ENCODE peak calls at places on chromosomes 7 and 10, in four cellular contexts. O is HCT116, A is SK-N-SH, C is uterus. W is an unnamed sample. For H3K4me1, the result is how much of the 10 kb centered on the place peaks cover.

GRCh38 chr10:87593702-87594101 is 66.0 kb upstream of the PAPSS2 start:
- DNase-seq in A (peak), C (no peak), O (no peak), W (no peak)

GRCh38 chr10:103843854-103844567 is 11.4 kb downstream of the SH3PXD2A start:
- DNase-seq in C (no peak), A (peak), O (no peak), W (no peak)

GRCh38 chr10:22988581-22989360 is 60.9 kb downstream of the ARMC3 start:
- DNase-seq in O (peak), C (peak), A (peak), W (peak)

GRCh38 chr10:59176241-59177030 is at the start of gene PHYHIPL:
- DNase-seq in A (peak), C (no peak), O (no peak), W (no peak)

GRCh38 chr10:48306870-48307531 is 524 bp downstream of the MAPK8 start:
- DNase-seq in C (peak), O (no peak), A (peak), W (peak)

GRCh38 chr10:23326541-23327307 is 17.9 kb downstream of the C10orf67 start:
- DNase-seq in A (no peak), O (no peak), C (no peak), W (no peak)

GRCh38 chr7:126574276-126574675 is 678.5 kb downstream of the GRM8 start:
- DNase-seq in A (no peak), O (no peak), C (no peak), W (peak)

GRCh38 chr10:69409968-69410367 is 6.8 kb downstream of the TACR2 start:
- DNase-seq in A (no peak), C (no peak), O (no peak), W (no peak)

GRCh38 chr10:97197030-97197500 is 11.3 kb upstream of the SLIT1 start:
- DNase-seq in C (no peak), A (no peak), O (no peak), W (no peak)

GRCh38 chr10:86823565-86823964 is 67.1 kb downstream of the BMPR1A start:
- DNase-seq in C (no peak), O (no peak), A (no peak), W (no peak)

GRCh38 chr10:70779685-70780369 is 5.3 kb downstream of the TBATA start:
- DNase-seq in O (no peak), A (peak), C (no peak), W (no peak)

GRCh38 chr10:133160813-133161471 is 923 bp downstream of the KNDC1 start:
- DNase-seq in A (peak), O (no peak), C (peak), W (no peak)

GRCh38 chr7:18978108-18978495 is 139.3 kb downstream of the TWIST1 start:
- DNase-seq in C (no peak), O (peak), A (no peak), W (no peak)

GRCh38 chr7:134589491-134589941 is 40.6 kb downstream of the AKR1B15 start:
- DNase-seq in O (no peak), A (no peak), C (no peak), W (no peak)

GRCh38 chr10:113844091-113844490 is 9.8 kb downstream of the DCLRE1A start:
- DNase-seq in C (no peak), A (no peak), O (no peak), W (no peak)

GRCh38 chr10:79927111-79927828 is 21.6 kb downstream of the SFTPD start:
- DNase-seq in C (no peak), O (no peak), A (peak), W (no peak)

GRCh38 chr10:123562811-123563580 is 103.2 kb upstream of the GPR26 start:
- DNase-seq in O (no peak), A (no peak), C (no peak), W (no peak)

GRCh38 chr10:83190614-83191013 is 948.7 kb upstream of the GHITM start:
- DNase-seq in A (no peak), C (no peak), O (no peak), W (no peak)

GRCh38 chr7:21361413-21362130 is 66.3 kb upstream of the SP4 start:
- DNase-seq in C (no peak), O (no peak), A (no peak), W (no peak)

GRCh38 chr7:74612015-74612829 is 45.3 kb upstream of the GTF2I start:
- DNase-seq in O (no peak), C (no peak), A (peak), W (no peak)

GRCh38 chr7:128409435-128410091 is at the start of gene IMPDH1:
- DNase-seq in O (no peak), A (peak), C (peak), W (peak)

GRCh38 chr7:80662252-80662651 is 23.8 kb downstream of the CD36 start:
- DNase-seq in O (no peak), A (no peak), C (no peak), W (no peak)

GRCh38 chr7:99531354-99531765 is 20.6 kb downstream of the FAM200A start:
- DNase-seq in A (no peak), O (no peak), C (no peak), W (no peak)

GRCh38 chr7:99521399-99521798 is 16.9 kb downstream of the ZKSCAN5 start:
- DNase-seq in O (no peak), A (no peak), C (no peak), W (no peak)

DNA sequence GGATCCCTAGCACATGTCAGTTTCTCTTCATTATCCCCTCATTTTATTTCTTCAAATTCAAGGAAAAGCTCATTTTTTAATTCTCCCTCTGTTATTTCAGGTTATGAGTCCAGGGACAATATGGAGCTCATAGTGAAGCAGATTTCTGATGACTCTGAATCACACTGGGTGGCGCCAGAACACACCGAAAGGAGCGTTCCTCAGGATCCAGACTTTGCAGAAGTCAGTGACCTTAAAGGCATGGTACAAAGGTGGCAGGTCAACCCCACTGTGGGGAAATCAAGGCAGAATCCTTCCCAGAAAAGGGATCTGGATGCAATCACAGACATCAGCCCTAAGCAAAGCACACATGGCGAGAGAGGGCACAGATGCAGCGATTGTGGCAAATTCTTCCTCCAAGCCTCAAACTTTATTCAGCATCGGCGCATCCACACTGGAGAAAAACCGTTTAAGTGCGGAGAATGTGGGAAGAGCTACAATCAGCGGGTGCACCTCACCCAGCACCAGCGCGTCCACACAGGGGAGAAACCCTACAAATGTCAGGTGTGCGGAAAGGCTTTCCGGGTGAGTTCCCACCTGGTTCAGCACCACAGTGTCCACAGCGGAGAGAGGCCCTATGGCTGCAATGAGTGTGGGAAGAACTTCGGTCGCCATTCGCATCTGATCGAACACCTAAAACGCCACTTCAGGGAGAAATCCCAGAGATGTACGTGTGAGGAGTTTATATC is 21.4 kb downstream of the ZKSCAN5 start:
- DNase-seq in O (peak), C (no peak), A (no peak), W (no peak)
- H3K4me1 ChIP-seq in O (under half), C (under half), A (under half), W (under half)

GRCh38 chr7:65980478-65981250 is 1.3 kb downstream of the GUSB start:
- DNase-seq in A (peak), C (no peak), O (no peak), W (peak)
- H3K4me3 ChIP-seq in A (peak), C (peak), O (peak), W (peak)

GRCh38 chr10:119412244-119412750 is 130.2 kb downstream of the RGS10 start:
- DNase-seq in A (peak), O (no peak), C (peak), W (no peak)
- H3K4me1 ChIP-seq in A (half or more), O (under half), C (under half), W (under half)

GRCh38 chr10:110206988-110207804 is at the start of gene MXI1:
- DNase-seq in C (peak), A (peak), O (peak), W (peak)
- H3K4me3 ChIP-seq in C (peak), A (peak), O (peak), W (peak)

GRCh38 chr10:32489935-32490334 is 44.0 kb downstream of the CCDC7 start:
- DNase-seq in C (no peak), A (no peak), O (no peak), W (no peak)
- H3K4me1 ChIP-seq in C (under half), A (under half), O (under half), W (under half)

GRCh38 chr7:1112625-1113547 is 25.0 kb downstream of the GPER1 start:
- DNase-seq in C (no peak), O (no peak), A (no peak), W (peak)
- H3K4me3 ChIP-seq in C (no peak), O (no peak), A (no peak), W (no peak)

GRCh38 chr10:12077580-12078180 is 8.9 kb downstream of the DHTKD1 start:
- DNase-seq in C (no peak), O (no peak), A (no peak), W (no peak)
- H3K4me1 ChIP-seq in C (under half), O (under half), A (under half), W (under half)

GRCh38 chr10:9437131-9437530 is 1382.6 kb downstream of the GATA3 start:
- DNase-seq in A (no peak), C (no peak), O (no peak), W (no peak)
- H3K4me3 ChIP-seq in A (no peak), C (no peak), O (no peak), W (no peak)